ENCODE peak calls at places on chromosomes 4 and X, in ten cellular contexts. One of them, this sample, is unnamed.

GRCh38 chrX:97310373-97310772 is 426.7 kb downstream of the RPA4 start:
- DNase-seq in Karpas-422: no peak
- DNase-seq in left ventricle myocardium inferior: no peak
- DNase-seq in CD4-positive, CD25-positive, alpha-beta regulatory T cell: no peak
- DNase-seq in CD4-positive, alpha-beta memory T cell: no peak
- DNase-seq in upper lobe of right lung: no peak
- DNase-seq in DND-41: no peak
- DNase-seq in PC-3: peak; percentile 70
- DNase-seq in sigmoid colon: no peak
- DNase-seq in heart left ventricle: no peak
- DNase-seq in this sample: no peak

GRCh38 chrX:40049084-40049641 is 48.6 kb downstream of the BCOR start:
- DNase-seq in DND-41: no peak
- DNase-seq in sigmoid colon: no peak
- DNase-seq in CD4-positive, alpha-beta memory T cell: no peak
- DNase-seq in Karpas-422: no peak
- DNase-seq in upper lobe of right lung: no peak
- DNase-seq in PC-3: no peak
- DNase-seq in CD4-positive, CD25-positive, alpha-beta regulatory T cell: no peak
- DNase-seq in left ventricle myocardium inferior: no peak
- DNase-seq in heart left ventricle: no peak
- DNase-seq in this sample: no peak

GRCh38 chrX:57607295-57608187 is 15.7 kb downstream of the ZXDB start:
- DNase-seq in DND-41: no peak
- DNase-seq in left ventricle myocardium inferior: no peak
- DNase-seq in CD4-positive, CD25-positive, alpha-beta regulatory T cell: no peak
- DNase-seq in upper lobe of right lung: no peak
- DNase-seq in PC-3: no peak
- DNase-seq in Karpas-422: no peak
- DNase-seq in CD4-positive, alpha-beta memory T cell: no peak
- DNase-seq in sigmoid colon: no peak
- DNase-seq in heart left ventricle: no peak
- DNase-seq in this sample: no peak

GRCh38 chr4:122224348-122224747 is 72.2 kb downstream of the BLTP1 start:
- DNase-seq in sigmoid colon: no peak
- DNase-seq in CD4-positive, CD25-positive, alpha-beta regulatory T cell: peak; percentile 21
- DNase-seq in PC-3: peak; percentile 34
- DNase-seq in heart left ventricle: no peak
- DNase-seq in upper lobe of right lung: no peak
- DNase-seq in Karpas-422: peak; percentile 70
- DNase-seq in CD4-positive, alpha-beta memory T cell: no peak
- DNase-seq in left ventricle myocardium inferior: no peak
- DNase-seq in DND-41: no peak
- DNase-seq in this sample: no peak

GRCh38 chrX:69158166-69159040 is 6.8 kb downstream of the PJA1 start:
- DNase-seq in upper lobe of right lung: no peak
- DNase-seq in heart left ventricle: peak; percentile 76
- DNase-seq in left ventricle myocardium inferior: peak; percentile 60
- DNase-seq in Karpas-422: peak; percentile 89
- DNase-seq in DND-41: peak; percentile 28
- DNase-seq in sigmoid colon: peak; percentile 85
- DNase-seq in PC-3: peak; percentile 73
- DNase-seq in CD4-positive, CD25-positive, alpha-beta regulatory T cell: peak; percentile 50
- DNase-seq in CD4-positive, alpha-beta memory T cell: peak; percentile 16
- DNase-seq in this sample: peak; percentile 13

GRCh38 chr4:3766791-3767561 is 791 bp downstream of the ADRA2C start:
- DNase-seq in upper lobe of right lung: no peak
- DNase-seq in heart left ventricle: no peak
- DNase-seq in PC-3: no peak
- DNase-seq in sigmoid colon: no peak
- DNase-seq in CD4-positive, CD25-positive, alpha-beta regulatory T cell: peak; percentile 8
- DNase-seq in CD4-positive, alpha-beta memory T cell: no peak
- DNase-seq in DND-41: no peak
- DNase-seq in Karpas-422: no peak
- DNase-seq in left ventricle myocardium inferior: no peak
- DNase-seq in this sample: no peak

GRCh38 chr4:22410645-22411247 is 105.1 kb downstream of the ADGRA3 start:
- DNase-seq in sigmoid colon: no peak
- DNase-seq in Karpas-422: peak; percentile 60
- DNase-seq in upper lobe of right lung: no peak
- DNase-seq in CD4-positive, alpha-beta memory T cell: no peak
- DNase-seq in PC-3: peak; percentile 32
- DNase-seq in left ventricle myocardium inferior: no peak
- DNase-seq in heart left ventricle: no peak
- DNase-seq in DND-41: no peak
- DNase-seq in CD4-positive, CD25-positive, alpha-beta regulatory T cell: peak; percentile 4
- DNase-seq in this sample: no peak

GRCh38 chr4:113008726-113009125 is 40.7 kb upstream of the ANK2 start:
- DNase-seq in DND-41: no peak
- DNase-seq in upper lobe of right lung: no peak
- DNase-seq in CD4-positive, alpha-beta memory T cell: no peak
- DNase-seq in left ventricle myocardium inferior: no peak
- DNase-seq in heart left ventricle: no peak
- DNase-seq in Karpas-422: no peak
- DNase-seq in PC-3: no peak
- DNase-seq in CD4-positive, CD25-positive, alpha-beta regulatory T cell: no peak
- DNase-seq in sigmoid colon: no peak
- DNase-seq in this sample: no peak

GRCh38 chrX:65607070-65607742 is 60.2 kb upstream of the MSN start:
- DNase-seq in sigmoid colon: no peak
- DNase-seq in upper lobe of right lung: no peak
- DNase-seq in PC-3: peak; percentile 42
- DNase-seq in left ventricle myocardium inferior: no peak
- DNase-seq in CD4-positive, CD25-positive, alpha-beta regulatory T cell: no peak
- DNase-seq in Karpas-422: no peak
- DNase-seq in CD4-positive, alpha-beta memory T cell: no peak
- DNase-seq in heart left ventricle: no peak
- DNase-seq in DND-41: no peak
- DNase-seq in this sample: no peak

GRCh38 chr4:152983774-152984411 is 47.8 kb downstream of the FHDC1 start:
- DNase-seq in DND-41: no peak
- DNase-seq in upper lobe of right lung: no peak
- DNase-seq in sigmoid colon: no peak
- DNase-seq in PC-3: peak; percentile 77
- DNase-seq in CD4-positive, CD25-positive, alpha-beta regulatory T cell: no peak
- DNase-seq in Karpas-422: no peak
- DNase-seq in CD4-positive, alpha-beta memory T cell: no peak
- DNase-seq in left ventricle myocardium inferior: no peak
- DNase-seq in heart left ventricle: no peak
- DNase-seq in this sample: no peak

GRCh38 chr4:164748375-164748774 is 5.6 kb upstream of the SMIM31 start:
- DNase-seq in CD4-positive, alpha-beta memory T cell: no peak
- DNase-seq in PC-3: peak; percentile 52
- DNase-seq in left ventricle myocardium inferior: no peak
- DNase-seq in heart left ventricle: no peak
- DNase-seq in CD4-positive, CD25-positive, alpha-beta regulatory T cell: peak; percentile 5
- DNase-seq in Karpas-422: peak; percentile 71
- DNase-seq in DND-41: no peak
- DNase-seq in sigmoid colon: no peak
- DNase-seq in upper lobe of right lung: no peak
- DNase-seq in this sample: no peak

GRCh38 chr4:185640809-185641675 is 105.7 kb upstream of the PDLIM3 start:
- DNase-seq in DND-41: no peak
- DNase-seq in CD4-positive, CD25-positive, alpha-beta regulatory T cell: peak; percentile 45
- DNase-seq in sigmoid colon: no peak
- DNase-seq in left ventricle myocardium inferior: no peak
- DNase-seq in CD4-positive, alpha-beta memory T cell: no peak
- DNase-seq in upper lobe of right lung: no peak
- DNase-seq in heart left ventricle: no peak
- DNase-seq in PC-3: peak; percentile 74
- DNase-seq in Karpas-422: peak; percentile 64
- DNase-seq in this sample: peak; percentile 10

GRCh38 chr4:17787315-17787714 is 5.9 kb upstream of the FAM184B start:
- DNase-seq in heart left ventricle: no peak
- DNase-seq in DND-41: no peak
- DNase-seq in upper lobe of right lung: no peak
- DNase-seq in left ventricle myocardium inferior: no peak
- DNase-seq in CD4-positive, CD25-positive, alpha-beta regulatory T cell: no peak
- DNase-seq in PC-3: peak; percentile 78
- DNase-seq in Karpas-422: no peak
- DNase-seq in sigmoid colon: no peak
- DNase-seq in CD4-positive, alpha-beta memory T cell: no peak
- DNase-seq in this sample: no peak

GRCh38 chrX:39242187-39242586 is 440.9 kb downstream of the MID1IP1 start:
- DNase-seq in upper lobe of right lung: no peak
- DNase-seq in DND-41: peak; percentile 14
- DNase-seq in Karpas-422: peak; percentile 66
- DNase-seq in CD4-positive, alpha-beta memory T cell: peak; percentile 20
- DNase-seq in PC-3: peak; percentile 59
- DNase-seq in sigmoid colon: no peak
- DNase-seq in heart left ventricle: peak; percentile 5
- DNase-seq in left ventricle myocardium inferior: no peak
- DNase-seq in CD4-positive, CD25-positive, alpha-beta regulatory T cell: peak; percentile 44
- DNase-seq in this sample: no peak

GRCh38 chrX:136754641-136755040 is 26.1 kb downstream of the ARHGEF6 start:
- DNase-seq in CD4-positive, CD25-positive, alpha-beta regulatory T cell: peak; percentile 29
- DNase-seq in PC-3: no peak
- DNase-seq in sigmoid colon: peak; percentile 64
- DNase-seq in upper lobe of right lung: no peak
- DNase-seq in DND-41: peak; percentile 80
- DNase-seq in heart left ventricle: peak; percentile 42
- DNase-seq in Karpas-422: no peak
- DNase-seq in CD4-positive, alpha-beta memory T cell: no peak
- DNase-seq in left ventricle myocardium inferior: peak; percentile 52
- DNase-seq in this sample: no peak

GRCh38 chr4:184316821-184317220 is 99.1 kb upstream of the ENPP6 start:
- DNase-seq in left ventricle myocardium inferior: no peak
- DNase-seq in sigmoid colon: no peak
- DNase-seq in CD4-positive, CD25-positive, alpha-beta regulatory T cell: no peak
- DNase-seq in CD4-positive, alpha-beta memory T cell: no peak
- DNase-seq in Karpas-422: no peak
- DNase-seq in PC-3: no peak
- DNase-seq in DND-41: no peak
- DNase-seq in upper lobe of right lung: no peak
- DNase-seq in heart left ventricle: no peak
- DNase-seq in this sample: no peak
- H3K4me1 ChIP-seq in left ventricle myocardium inferior: no peaks in the 10 kb centered on the region
- H3K4me1 ChIP-seq in sigmoid colon: no peaks in the 10 kb centered on the region
- H3K4me1 ChIP-seq in CD4-positive, CD25-positive, alpha-beta regulatory T cell: peaks cover 3% of the 10 kb centered on the region
- H3K4me1 ChIP-seq in CD4-positive, alpha-beta memory T cell: no peaks in the 10 kb centered on the region
- H3K4me1 ChIP-seq in Karpas-422: peaks cover 49% of the 10 kb centered on the region
- H3K4me1 ChIP-seq in PC-3: no peaks in the 10 kb centered on the region
- H3K4me1 ChIP-seq in DND-41: no peaks in the 10 kb centered on the region
- H3K4me1 ChIP-seq in upper lobe of right lung: no peaks in the 10 kb centered on the region
- H3K4me1 ChIP-seq in heart left ventricle: no peaks in the 10 kb centered on the region
- H3K4me1 ChIP-seq in this sample: no peaks in the 10 kb centered on the region

DNA sequence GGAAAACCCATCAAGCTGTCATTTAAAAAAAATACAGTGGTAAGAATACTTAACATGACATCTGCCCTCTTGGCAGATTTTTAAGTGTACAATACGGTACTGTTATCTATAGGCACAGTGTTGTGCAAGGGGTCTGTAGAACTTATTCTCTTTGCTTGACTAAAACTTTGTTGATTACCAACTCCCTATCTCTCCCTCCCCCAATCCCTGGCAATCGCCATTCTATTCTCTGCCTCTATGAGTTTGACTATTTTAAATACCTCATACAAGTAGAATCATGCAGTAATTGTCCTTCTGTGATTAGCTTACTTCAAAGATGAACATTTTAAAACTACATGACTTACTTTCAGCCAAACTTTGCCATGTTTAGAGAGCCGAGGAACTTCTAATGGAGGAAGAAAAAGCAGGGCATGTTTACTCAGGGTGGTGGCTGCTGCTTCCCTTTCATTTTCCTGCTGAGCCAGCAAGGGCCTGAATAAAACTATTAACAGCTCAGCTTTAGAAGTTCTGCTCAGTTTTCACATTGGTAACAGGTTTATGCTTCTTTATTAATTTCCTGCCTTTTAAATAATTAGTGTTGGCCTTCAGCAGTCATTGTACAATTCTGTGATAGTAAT is 62.3 kb downstream of the APOO start:
- DNase-seq in left ventricle myocardium inferior: no peak
- DNase-seq in heart left ventricle: no peak
- DNase-seq in CD4-positive, alpha-beta memory T cell: no peak
- DNase-seq in CD4-positive, CD25-positive, alpha-beta regulatory T cell: no peak
- DNase-seq in sigmoid colon: no peak
- DNase-seq in Karpas-422: no peak
- DNase-seq in upper lobe of right lung: no peak
- DNase-seq in PC-3: no peak
- DNase-seq in DND-41: no peak
- DNase-seq in this sample: no peak
- H3K27ac ChIP-seq in left ventricle myocardium inferior: peak overlapping the region; percentile 56
- H3K27ac ChIP-seq in heart left ventricle: peak overlapping the region; percentile 54
- H3K27ac ChIP-seq in CD4-positive, alpha-beta memory T cell: no peak overlapping the region
- H3K27ac ChIP-seq in CD4-positive, CD25-positive, alpha-beta regulatory T cell: no peak overlapping the region
- H3K27ac ChIP-seq in sigmoid colon: no peak overlapping the region
- H3K27ac ChIP-seq in Karpas-422: no peak overlapping the region
- H3K27ac ChIP-seq in upper lobe of right lung: peak overlapping the region; percentile 58
- H3K27ac ChIP-seq in PC-3: no peak overlapping the region
- H3K27ac ChIP-seq in DND-41: no peak overlapping the region
- H3K27ac ChIP-seq in this sample: peak overlapping the region; percentile 48

DNA sequence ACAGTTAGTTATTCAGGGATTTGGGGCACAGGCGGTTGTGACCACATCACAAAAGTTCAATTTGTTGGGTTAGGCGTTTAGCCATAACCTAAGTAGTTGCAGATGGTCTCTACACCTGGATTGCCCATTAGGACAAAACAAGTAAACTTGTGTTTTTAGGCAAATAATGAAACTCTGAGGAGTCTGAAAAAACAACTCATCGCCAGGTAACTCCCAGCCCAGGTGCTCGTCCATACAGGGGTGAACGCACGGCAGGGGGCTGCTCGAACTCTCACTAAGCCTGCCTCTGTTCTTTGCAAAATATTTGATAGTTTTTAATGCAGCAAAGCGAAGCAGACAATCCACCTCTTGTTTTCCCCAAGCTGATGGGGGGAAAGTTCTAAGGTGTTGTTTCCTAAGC is 571 bp upstream of the RHOH start:
- DNase-seq in CD4-positive, CD25-positive, alpha-beta regulatory T cell: no peak
- DNase-seq in CD4-positive, alpha-beta memory T cell: no peak
- DNase-seq in left ventricle myocardium inferior: no peak
- DNase-seq in upper lobe of right lung: no peak
- DNase-seq in sigmoid colon: no peak
- DNase-seq in PC-3: no peak
- DNase-seq in DND-41: peak; percentile 57
- DNase-seq in heart left ventricle: no peak
- DNase-seq in Karpas-422: no peak
- DNase-seq in this sample: no peak
- H3K4me1 ChIP-seq in CD4-positive, CD25-positive, alpha-beta regulatory T cell: peaks cover 62% of the 10 kb centered on the region
- H3K4me1 ChIP-seq in CD4-positive, alpha-beta memory T cell: peaks cover 43% of the 10 kb centered on the region
- H3K4me1 ChIP-seq in left ventricle myocardium inferior: no peaks in the 10 kb centered on the region
- H3K4me1 ChIP-seq in upper lobe of right lung: no peaks in the 10 kb centered on the region
- H3K4me1 ChIP-seq in sigmoid colon: no peaks in the 10 kb centered on the region
- H3K4me1 ChIP-seq in PC-3: peaks cover 26% of the 10 kb centered on the region
- H3K4me1 ChIP-seq in DND-41: peaks cover 62% of the 10 kb centered on the region
- H3K4me1 ChIP-seq in heart left ventricle: no peaks in the 10 kb centered on the region
- H3K4me1 ChIP-seq in Karpas-422: peaks cover 78% of the 10 kb centered on the region
- H3K4me1 ChIP-seq in this sample: peaks cover 29% of the 10 kb centered on the region

GRCh38 chrX:13927175-13927574 is 102.5 kb downstream of the GEMIN8 start:
- DNase-seq in heart left ventricle: no peak
- DNase-seq in upper lobe of right lung: no peak
- DNase-seq in CD4-positive, CD25-positive, alpha-beta regulatory T cell: no peak
- DNase-seq in sigmoid colon: no peak
- DNase-seq in PC-3: no peak
- DNase-seq in DND-41: no peak
- DNase-seq in CD4-positive, alpha-beta memory T cell: no peak
- DNase-seq in left ventricle myocardium inferior: no peak
- DNase-seq in Karpas-422: no peak
- DNase-seq in this sample: no peak

GRCh38 chrX:13923845-13924244 is 105.8 kb downstream of the GEMIN8 start:
- DNase-seq in upper lobe of right lung: no peak
- DNase-seq in sigmoid colon: no peak
- DNase-seq in PC-3: peak; percentile 30
- DNase-seq in left ventricle myocardium inferior: no peak
- DNase-seq in Karpas-422: no peak
- DNase-seq in heart left ventricle: no peak
- DNase-seq in DND-41: no peak
- DNase-seq in CD4-positive, alpha-beta memory T cell: no peak
- DNase-seq in CD4-positive, CD25-positive, alpha-beta regulatory T cell: no peak
- DNase-seq in this sample: no peak

GRCh38 chrX:13923289-13923688 is 106.4 kb upstream of the GPM6B start:
- DNase-seq in CD4-positive, CD25-positive, alpha-beta regulatory T cell: no peak
- DNase-seq in left ventricle myocardium inferior: no peak
- DNase-seq in sigmoid colon: no peak
- DNase-seq in DND-41: no peak
- DNase-seq in Karpas-422: no peak
- DNase-seq in PC-3: no peak
- DNase-seq in upper lobe of right lung: no peak
- DNase-seq in heart left ventricle: no peak
- DNase-seq in CD4-positive, alpha-beta memory T cell: no peak
- DNase-seq in this sample: no peak
- H3K27ac ChIP-seq in CD4-positive, CD25-positive, alpha-beta regulatory T cell: no peak overlapping the region
- H3K27ac ChIP-seq in left ventricle myocardium inferior: no peak overlapping the region
- H3K27ac ChIP-seq in sigmoid colon: no peak overlapping the region
- H3K27ac ChIP-seq in DND-41: no peak overlapping the region
- H3K27ac ChIP-seq in Karpas-422: no peak overlapping the region
- H3K27ac ChIP-seq in PC-3: no peak overlapping the region
- H3K27ac ChIP-seq in upper lobe of right lung: no peak overlapping the region
- H3K27ac ChIP-seq in heart left ventricle: no peak overlapping the region
- H3K27ac ChIP-seq in CD4-positive, alpha-beta memory T cell: no peak overlapping the region
- H3K27ac ChIP-seq in this sample: no peak overlapping the region